ENCODE peak calls at places on chromosomes 5 and 9, in five cellular contexts. V, M, E, Z and I are unnamed samples.

GRCh38 chr5:179878222-179879002 is 19.8 kb upstream of the MRNIP start:
- DNase-seq in M (no peak), Z (no peak), E (no peak), V (no peak), I (no peak)

GRCh38 chr9:128689293-128689770 is 310 bp downstream of the SET start:
- DNase-seq in Z (no peak), M (no peak), E (peak), V (no peak), I (peak)

GRCh38 chr9:18463991-18464390 is 10.0 kb upstream of the ADAMTSL1 start:
- DNase-seq in E (no peak), Z (no peak), V (no peak), M (peak), I (no peak)

GRCh38 chr5:33423018-33423630 is 17.6 kb upstream of the TARS1 start:
- DNase-seq in Z (peak), E (no peak), V (peak), M (peak), I (no peak)

GRCh38 chr9:114694719-114695269 is 12.8 kb upstream of the TEX48 start:
- DNase-seq in M (peak), Z (no peak), E (no peak), V (no peak), I (no peak)

GRCh38 chr9:69573666-69574456 is 98.3 kb downstream of the APBA1 start:
- DNase-seq in M (peak), Z (no peak), V (no peak), E (no peak), I (no peak)

GRCh38 chr5:123845356-123846100 is 333.6 kb downstream of the CSNK1G3 start:
- DNase-seq in M (no peak), Z (no peak), E (no peak), V (no peak), I (no peak)

GRCh38 chr5:168365581-168366081 is 74.2 kb downstream of the WWC1 start:
- DNase-seq in Z (peak), M (peak), V (peak), E (no peak), I (no peak)

GRCh38 chr9:134518004-134518606 is 123.5 kb upstream of the COL5A1 start:
- DNase-seq in Z (no peak), E (no peak), V (no peak), M (no peak), I (no peak)

GRCh38 chr9:34612788-34613390 is 992 bp upstream of the RPP25L start:
- DNase-seq in Z (peak), V (peak), E (peak), M (peak), I (peak)

GRCh38 chr5:116750626-116751188 is 176.1 kb upstream of the SEMA6A start:
- DNase-seq in E (no peak), V (no peak), M (no peak), Z (no peak), I (no peak)

GRCh38 chr5:68033961-68034581 is 181.5 kb upstream of the PIK3R1 start:
- DNase-seq in V (no peak), E (no peak), M (peak), Z (peak), I (no peak)

GRCh38 chr9:119441338-119441737 is 72.1 kb upstream of the BRINP1 start:
- DNase-seq in V (no peak), M (no peak), E (no peak), Z (no peak), I (no peak)

GRCh38 chr5:84603557-84604185 is 219.0 kb upstream of the EDIL3 start:
- DNase-seq in Z (no peak), E (no peak), M (peak), V (no peak), I (peak)

GRCh38 chr9:136024286-136024685 is 63.1 kb upstream of the UBAC1 start:
- DNase-seq in Z (no peak), E (no peak), V (no peak), M (no peak), I (no peak)

GRCh38 chr5:53943938-53944337 is 366.4 kb downstream of the ARL15 start:
- DNase-seq in Z (no peak), V (no peak), M (no peak), E (no peak), I (no peak)

GRCh38 chr9:135939351-135940265 is 21.6 kb downstream of the UBAC1 start:
- DNase-seq in V (no peak), E (peak), M (no peak), Z (no peak), I (no peak)

GRCh38 chr5:134509308-134510040 is 16.0 kb upstream of the JADE2 start:
- DNase-seq in M (peak), Z (no peak), E (no peak), V (peak), I (no peak)

GRCh38 chr5:138705567-138705966 is 47.7 kb upstream of the CTNNA1 start:
- DNase-seq in E (no peak), V (no peak), M (no peak), Z (no peak), I (no peak)

GRCh38 chr9:94212091-94212490 is 47.0 kb upstream of the ZNF169 start:
- DNase-seq in V (no peak), M (peak), E (no peak), Z (no peak), I (no peak)

GRCh38 chr9:13992136-13992798 is 321.7 kb downstream of the NFIB start:
- DNase-seq in Z (no peak), E (no peak), M (no peak), V (no peak), I (no peak)

GRCh38 chr9:110464321-110464720 is 115.2 kb downstream of the SVEP1 start:
- DNase-seq in Z (no peak), E (no peak), M (no peak), V (no peak), I (no peak)

GRCh38 chr9:81546498-81546897 is 142.8 kb downstream of the TLE1 start:
- DNase-seq in E (no peak), M (no peak), V (peak), Z (no peak), I (no peak)

GRCh38 chr9:130235558-130236435 is 29.8 kb upstream of the HMCN2 start:
- DNase-seq in Z (peak), V (peak), M (peak), E (peak), I (peak)

GRCh38 chr5:14501353-14502162 is 80.0 kb upstream of the OTULINL start:
- DNase-seq in M (no peak), E (no peak), V (no peak), Z (no peak), I (no peak)

GRCh38 chr9:70902705-70903131 is 218.7 kb downstream of the TRPM3 start:
- DNase-seq in V (no peak), Z (no peak), M (peak), E (no peak), I (no peak)

GRCh38 chr9:128628471-128629048 is 28.1 kb downstream of the DYNC2I2 start:
- DNase-seq in E (no peak), M (no peak), Z (no peak), V (peak), I (peak)

GRCh38 chr5:27403248-27403882 is 365.0 kb upstream of the CDH9 start:
- DNase-seq in M (no peak), V (no peak), Z (no peak), E (no peak), I (no peak)

GRCh38 chr5:43729846-43730478 is 127.0 kb downstream of the NNT start:
- DNase-seq in M (peak), E (no peak), V (peak), Z (peak), I (no peak)

GRCh38 chr5:134103998-134104612 is 10.4 kb upstream of the TCF7 start:
- DNase-seq in V (no peak), Z (no peak), M (no peak), E (no peak), I (no peak)

GRCh38 chr9:98479967-98480847 is 224.8 kb upstream of the TBC1D2 start:
- DNase-seq in V (peak), E (no peak), M (peak), Z (no peak), I (no peak)

GRCh38 chr9:98481676-98482075 is 226.2 kb upstream of the TBC1D2 start:
- DNase-seq in Z (no peak), E (no peak), V (peak), M (peak), I (no peak)

GRCh38 chr9:98485706-98486105 is 223.0 kb downstream of the GABBR2 start:
- DNase-seq in V (no peak), E (no peak), M (no peak), Z (no peak), I (no peak)

GRCh38 chr9:98482248-98482647 is 226.5 kb downstream of the GABBR2 start:
- DNase-seq in M (no peak), Z (no peak), V (no peak), E (no peak), I (no peak)

DNA sequence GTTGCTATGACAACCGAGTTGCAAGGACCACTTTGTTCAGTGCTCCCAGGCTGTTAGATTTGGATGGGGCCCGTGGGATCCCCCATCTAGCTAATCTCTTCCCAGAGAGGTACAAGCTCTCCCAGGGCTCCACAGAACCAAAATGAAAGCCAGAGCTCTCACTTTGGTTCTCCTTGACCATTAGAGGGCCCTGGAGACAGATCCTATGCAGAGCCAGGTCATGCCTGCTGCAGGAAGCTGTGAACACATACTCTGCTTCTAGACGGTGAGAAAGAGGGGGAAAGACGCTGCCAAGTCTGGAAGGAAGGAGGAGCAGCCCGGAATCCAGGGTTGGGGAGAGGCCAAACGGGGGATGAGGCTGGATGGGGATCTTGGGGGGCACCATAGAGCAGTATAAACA is 224.5 kb downstream of the GABBR2 start:
- DNase-seq in E (no peak), Z (no peak), V (no peak), M (peak), I (no peak)
- TF ChIP-seq CTCF in E (no peak), Z (peak), V (no peak), M (peak), I (no peak)

GRCh38 chr9:124000161-124000783 is 11.3 kb upstream of the LHX2 start:
- DNase-seq in Z (no peak), V (no peak), M (no peak), E (no peak), I (no peak)

GRCh38 chr9:123999668-124000067 is 11.9 kb upstream of the LHX2 start:
- DNase-seq in E (no peak), Z (no peak), M (no peak), V (no peak), I (no peak)

GRCh38 chr9:123998278-123998925 is 13.2 kb upstream of the LHX2 start:
- DNase-seq in E (no peak), V (no peak), M (no peak), Z (no peak), I (no peak)

GRCh38 chr9:123997665-123998277 is 13.8 kb upstream of the LHX2 start:
- DNase-seq in V (no peak), M (peak), E (no peak), Z (no peak), I (peak)

GRCh38 chr9:123998970-123999621 is 12.5 kb upstream of the LHX2 start:
- DNase-seq in E (no peak), M (no peak), Z (no peak), V (no peak), I (no peak)
- H3K4me3 ChIP-seq in E (peak), M (peak), Z (peak), V (peak), I (no peak)

GRCh38 chr9:137029058-137029922 is 1.3 kb upstream of the ABCA2 start:
- DNase-seq in V (peak), Z (peak), M (peak), E (peak), I (peak)

GRCh38 chr9:137030006-137030405 is 1.9 kb downstream of the FUT7 start:
- DNase-seq in V (no peak), M (no peak), Z (no peak), E (no peak), I (no peak)

GRCh38 chr9:137027369-137028012 is 546 bp downstream of the ABCA2 start:
- DNase-seq in M (peak), E (no peak), Z (peak), V (no peak), I (no peak)

GRCh38 chr9:137028013-137028280 is at the start of gene ABCA2:
- DNase-seq in E (no peak), M (peak), Z (no peak), V (no peak), I (no peak)

DNA sequence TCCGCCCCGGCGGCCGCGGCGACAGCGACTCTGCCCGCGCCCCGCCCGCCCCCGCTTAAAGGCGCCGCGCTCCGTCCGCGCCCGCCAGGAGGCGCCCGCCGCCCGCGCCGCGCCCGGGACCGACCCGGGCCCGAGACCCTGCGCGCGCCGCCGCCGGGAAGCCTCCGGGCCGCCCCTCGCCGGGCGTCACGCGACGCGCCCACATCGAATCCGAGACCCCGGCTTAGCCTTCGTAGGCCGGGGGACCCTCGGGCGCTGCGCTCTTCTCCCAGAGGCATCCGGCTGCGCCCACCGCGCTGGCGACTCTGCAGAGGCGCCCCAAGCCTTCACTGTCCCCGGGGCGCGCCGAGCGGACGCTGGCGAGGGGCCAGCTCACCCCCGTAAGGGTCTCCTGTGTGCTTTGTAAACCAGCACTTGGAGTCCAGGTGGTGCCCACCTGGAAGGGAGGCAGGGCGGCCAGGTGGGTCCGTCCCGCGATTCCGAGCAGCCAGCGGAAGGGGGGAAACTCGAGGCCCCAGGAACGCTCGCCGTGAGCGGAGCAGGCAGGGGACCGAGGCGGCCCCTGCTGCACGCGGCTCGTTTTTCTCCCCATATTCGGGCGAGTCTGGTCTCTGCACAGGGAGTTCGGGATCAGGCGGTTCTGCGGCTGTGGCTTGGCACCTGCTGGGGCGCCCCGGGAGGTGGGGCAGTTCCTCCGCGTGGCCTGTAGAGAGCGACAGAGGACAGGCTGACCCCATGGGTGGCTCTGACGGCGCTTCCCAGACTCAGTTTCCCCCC is 432 bp upstream of the ABCA2 start:
- DNase-seq in E (peak), Z (peak), M (peak), V (no peak), I (no peak)
- TF ChIP-seq CTCF in E (no peak), Z (peak), M (peak), V (peak), I (no peak)

GRCh38 chr5:8208307-8208706 is 339.4 kb downstream of the MTRR start:
- DNase-seq in V (no peak), E (no peak), M (no peak), Z (no peak), I (no peak)
- H3K4me3 ChIP-seq in V (no peak), E (no peak), M (no peak), Z (no peak), I (no peak)

DNA sequence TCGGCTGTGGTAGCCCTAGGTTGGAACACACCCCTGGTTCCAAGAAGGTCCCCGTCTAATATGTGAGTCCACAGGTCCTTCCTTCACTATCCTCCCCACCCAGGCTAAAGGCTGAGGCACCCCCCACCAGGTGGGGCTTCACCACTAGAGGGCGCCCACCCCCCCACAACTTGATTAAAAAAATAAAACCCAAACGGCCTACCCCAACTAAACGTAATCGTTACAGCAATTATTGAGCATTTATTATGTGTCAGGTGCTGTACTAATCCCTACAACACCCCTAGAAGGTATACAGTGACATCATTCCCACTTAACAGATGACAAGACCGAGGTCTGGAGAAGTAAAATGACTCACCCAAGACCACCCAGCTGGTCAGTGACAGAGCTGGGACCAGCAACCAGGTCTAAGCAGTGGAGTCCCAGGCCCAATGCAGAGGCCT is 65.0 kb downstream of the FGF18 start:
- DNase-seq in V (no peak), Z (no peak), E (peak), M (no peak), I (peak)
- TF ChIP-seq CTCF in V (peak), Z (peak), E (peak), M (peak), I (peak)

DNA sequence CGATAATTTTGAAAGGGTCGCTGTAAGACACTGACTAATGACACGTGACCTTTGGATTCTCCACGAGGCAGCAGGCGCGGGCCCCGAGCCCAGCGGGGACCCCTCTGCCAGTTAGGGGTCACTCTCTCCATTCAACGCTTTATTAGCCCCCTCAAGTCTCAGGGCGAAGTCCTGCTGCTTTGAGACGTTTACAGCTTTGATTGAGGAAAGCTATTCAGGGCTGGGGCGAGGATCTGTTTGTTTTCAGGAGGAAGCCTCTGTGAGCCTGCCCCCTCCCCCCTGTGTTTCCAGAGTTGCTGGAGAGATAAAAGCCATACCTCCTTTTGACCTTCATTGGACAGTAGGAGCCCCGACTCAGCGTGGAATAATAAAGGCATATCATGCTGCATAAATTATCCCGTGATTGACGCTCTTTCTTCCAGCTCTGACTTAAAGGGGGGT is 31.4 kb upstream of the MSX2 start:
- DNase-seq in M (no peak), Z (peak), V (no peak), E (no peak), I (no peak)
- H3K4me3 ChIP-seq in M (no peak), Z (no peak), V (no peak), E (no peak), I (no peak)

DNA sequence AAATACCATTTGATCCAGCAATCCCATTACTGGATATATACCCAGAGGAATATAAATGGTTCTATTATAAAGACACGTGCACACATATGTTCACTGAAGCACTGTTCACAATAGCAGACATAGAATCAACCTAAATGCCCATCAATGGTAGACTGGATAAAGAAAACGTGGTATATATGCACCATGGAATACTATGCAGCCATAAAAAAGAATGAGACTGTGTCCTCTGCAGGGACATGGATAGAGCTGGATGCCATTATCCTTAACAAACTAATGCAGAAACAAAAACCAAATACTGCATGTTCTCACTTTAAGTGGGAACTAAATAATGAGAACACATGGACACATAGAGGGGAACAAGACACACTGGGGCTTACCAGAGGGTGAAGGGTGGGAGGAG is 39.4 kb downstream of the GKAP1 start:
- DNase-seq in Z (no peak), V (no peak), E (no peak), M (no peak), I (no peak)
- TF ChIP-seq CTCF in Z (no peak), V (no peak), E (no peak), M (no peak), I (no peak)

GRCh38 chr5:65796269-65796668 is 74.3 kb downstream of the NLN start:
- DNase-seq in V (no peak), E (no peak), Z (no peak), M (peak), I (no peak)
- H3K4me3 ChIP-seq in V (no peak), E (no peak), Z (no peak), M (no peak), I (no peak)

GRCh38 chr5:151048526-151048925 is 28.1 kb downstream of the GPX3 start:
- DNase-seq in Z (no peak), V (no peak), E (no peak), M (no peak), I (no peak)
- TF ChIP-seq CTCF in Z (peak), V (peak), E (no peak), M (peak), I (no peak)

DNA sequence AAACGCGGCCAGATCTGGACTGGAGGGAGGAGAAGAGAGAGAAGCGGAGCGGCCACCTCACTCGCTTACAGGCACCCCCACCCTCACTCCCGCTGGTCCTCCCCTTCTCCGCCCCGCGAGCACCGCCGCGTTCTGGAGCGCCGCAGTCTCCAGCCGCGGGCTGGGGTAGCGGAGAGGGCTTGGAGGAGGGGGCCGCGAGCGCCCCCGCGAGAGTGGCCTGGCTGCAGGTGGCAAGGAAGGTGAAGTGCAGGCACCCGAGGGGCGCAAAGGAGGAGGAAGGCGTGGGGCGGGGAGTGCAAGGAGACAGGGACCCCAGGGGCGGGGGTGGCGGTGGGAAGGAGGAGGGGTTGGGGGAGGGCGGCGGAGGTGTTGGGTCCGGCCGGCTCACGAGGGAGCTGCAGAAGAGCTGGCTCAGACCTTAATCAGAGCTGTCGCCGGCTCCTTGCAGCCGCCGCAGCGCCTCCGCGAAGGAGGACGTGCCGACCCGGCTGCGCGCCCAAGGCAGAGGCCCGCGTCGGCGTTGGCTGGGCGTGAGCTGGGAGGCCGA is at the start of gene DMRT3:
- DNase-seq in E (no peak), V (no peak), M (no peak), Z (peak), I (no peak)
- H3K4me3 ChIP-seq in E (no peak), V (no peak), M (no peak), Z (peak), I (peak)